ENCODE peak calls at places on chromosomes 1 and 21, in eight cellular contexts. M is activated naive CD8-positive, alpha-beta T cell treated with anti-CD3 and anti-CD28 coated beads, Interleukin-2, amount 50 U/mL, for 24 hours; A is HTR-8/SVneo; F is aorta; K is GM12865; O is progenitor cell of endocrine pancreas; B is WTC11; V is activated naive CD4-positive, alpha-beta T cell treated with Interleukin-2 at 50 U/mL for 16 hours. H is an unnamed sample.

GRCh38 chr21:29235714-29236197 is 63.0 kb upstream of the BACH1 start:
- DNase-seq in O (no peak), A (no peak), K (peak; percentile 89), F (no peak), B (no peak), M (no peak), V (no peak), H (no peak)

GRCh38 chr1:4091996-4092395 is 191.9 kb upstream of the C1orf174 start:
- DNase-seq in O (no peak), M (no peak), K (no peak), A (no peak), V (no peak), F (no peak), B (no peak), H (peak; percentile 19)

GRCh38 chr1:93081716-93082115 is 2.6 kb downstream of the MTF2 start:
- DNase-seq in A (peak; percentile 47), V (no peak), O (no peak), B (no peak), F (no peak), M (no peak), K (no peak), H (no peak)

GRCh38 chr1:65164633-65165032 is 16.6 kb downstream of the AK4 start:
- DNase-seq in B (no peak), K (no peak), O (no peak), M (no peak), F (no peak), A (no peak), V (no peak), H (no peak)

GRCh38 chr21:35603471-35603870 is 456.9 kb downstream of the SETD4 start:
- DNase-seq in O (no peak), K (no peak), V (no peak), F (no peak), M (no peak), B (peak; percentile 53), A (no peak), H (no peak)

GRCh38 chr21:45301521-45302081 is 13.9 kb upstream of the POFUT2 start:
- DNase-seq in B (peak; percentile 10), O (no peak), A (no peak), F (no peak), M (no peak), K (no peak), V (no peak), H (peak; percentile 61)

GRCh38 chr1:224786533-224787249 is 142.8 kb upstream of the DNAH14 start:
- DNase-seq in K (peak; percentile 26), M (no peak), V (no peak), A (no peak), B (no peak), F (no peak), O (no peak), H (no peak)

GRCh38 chr1:59978026-59978425 is 51.5 kb upstream of the CYP2J2 start:
- DNase-seq in A (no peak), F (no peak), M (no peak), B (no peak), K (no peak), O (no peak), V (no peak), H (no peak)

GRCh38 chr1:3313579-3313955 is 140.9 kb upstream of the ARHGEF16 start:
- DNase-seq in K (no peak), V (no peak), B (peak; percentile 31), O (no peak), A (no peak), M (no peak), F (peak; percentile 97), H (no peak)

GRCh38 chr1:27122652-27123051 is 32.3 kb downstream of the SLC9A1 start:
- DNase-seq in B (no peak), O (no peak), V (no peak), F (no peak), M (no peak), A (peak; percentile 81), K (no peak), H (no peak)

H was measured in spleen.